ENCODE peak calls at places on chromosomes 4 and X, in four cellular contexts. A is MCF 10A, M is Kasumi-1, X is left colon. Z is an unnamed sample.

GRCh38 chr4:84433603-84434232 is 65.4 kb downstream of the NKX6-1 start:
- DNase-seq in A (no peak), M (no peak), X (no peak), Z (no peak)

GRCh38 chr4:52869196-52869595 is 7.1 kb downstream of the RASL11B start:
- DNase-seq in A (no peak), M (no peak), X (peak), Z (no peak)

GRCh38 chr4:1221155-1221870 is 27.6 kb downstream of the CTBP1 start:
- DNase-seq in A (no peak), M (no peak), X (no peak), Z (no peak)

GRCh38 chr4:11424000-11424399 is 4.7 kb downstream of the HS3ST1 start:
- DNase-seq in A (peak), M (peak), X (peak), Z (peak)

GRCh38 chr4:8840006-8840793 is 31.4 kb downstream of the HMX1 start:
- DNase-seq in A (no peak), M (no peak), X (no peak), Z (no peak)

GRCh38 chr4:175531405-175532091 is 280.5 kb downstream of the GPM6A start:
- DNase-seq in A (peak), M (no peak), X (no peak), Z (no peak)

GRCh38 chrX:4547218-4547836 is 833.9 kb upstream of the PRKX start:
- DNase-seq in A (peak), M (peak), X (peak), Z (peak)

GRCh38 chr4:19711871-19712270 is 539.8 kb upstream of the SLIT2 start:
- DNase-seq in A (peak), M (no peak), X (no peak), Z (no peak)

GRCh38 chrX:76454456-76454927 is 27.0 kb downstream of the MAGEE1 start:
- DNase-seq in A (peak), M (peak), X (no peak), Z (no peak)

GRCh38 chr4:89823416-89823815 is 13.5 kb downstream of the SNCA start:
- DNase-seq in A (no peak), M (no peak), X (no peak), Z (no peak)

GRCh38 chr4:22801391-22801790 is 108.7 kb downstream of the GBA3 start:
- DNase-seq in A (no peak), M (no peak), X (no peak), Z (no peak)

GRCh38 chr4:30847157-30847556 is 127.0 kb downstream of the PCDH7 start:
- DNase-seq in A (no peak), M (no peak), X (no peak), Z (no peak)

GRCh38 chr4:55297346-55297745 is 48.7 kb upstream of the SRD5A3 start:
- DNase-seq in A (peak), M (no peak), X (no peak), Z (no peak)

GRCh38 chr4:108118505-108118904 is 50.2 kb downstream of the LEF1 start:
- DNase-seq in A (peak), M (no peak), X (no peak), Z (no peak)

GRCh38 chr4:2786152-2786671 is 6.7 kb upstream of the SH3BP2 start:
- DNase-seq in A (no peak), M (no peak), X (peak), Z (no peak)

GRCh38 chr4:122914938-122915337 is 7.5 kb downstream of the NUDT6 start:
- DNase-seq in A (no peak), M (no peak), X (no peak), Z (no peak)

GRCh38 chr4:176150283-176150682 is 45.1 kb downstream of the SPATA4 start:
- DNase-seq in A (peak), M (peak), X (no peak), Z (no peak)

GRCh38 chr4:51855751-51856150 is 12.8 kb downstream of the DCUN1D4 start:
- DNase-seq in A (no peak), M (no peak), X (no peak), Z (no peak)

GRCh38 chrX:135346975-135347374 is 37.7 kb downstream of the ETDC start:
- DNase-seq in A (no peak), M (no peak), X (no peak), Z (no peak)

GRCh38 chrX:42276982-42277690 is 353.8 kb upstream of the CASK start:
- DNase-seq in A (no peak), M (no peak), X (no peak), Z (no peak)

GRCh38 chrX:119692241-119693031 is 532 bp downstream of the SEPTIN6 start:
- DNase-seq in A (peak), M (peak), X (peak), Z (peak)

GRCh38 chrX:119236599-119237525 is 777 bp downstream of the PGRMC1 start:
- DNase-seq in A (peak), M (no peak), X (peak), Z (peak)

GRCh38 chr4:88823058-88823919 is 125.7 kb upstream of the NAP1L5 start:
- DNase-seq in A (peak), M (peak), X (peak), Z (peak)

GRCh38 chr4:79445371-79445781 is 37.3 kb upstream of the GK2 start:
- DNase-seq in A (no peak), M (no peak), X (no peak), Z (no peak)

GRCh38 chrX:19772306-19772705 is 115.1 kb downstream of the SH3KBP1 start:
- DNase-seq in A (peak), M (no peak), X (no peak), Z (no peak)

GRCh38 chr4:133188433-133189175 is 39.5 kb downstream of the PCDH10 start:
- DNase-seq in A (no peak), M (no peak), X (no peak), Z (no peak)

GRCh38 chrX:155874571-155875244 is 6.4 kb upstream of the VAMP7 start:
- DNase-seq in A (no peak), M (no peak), X (no peak), Z (no peak)

GRCh38 chr4:89800012-89800516 is 36.9 kb downstream of the SNCA start:
- DNase-seq in A (peak), M (no peak), X (no peak), Z (no peak)

GRCh38 chr4:157674699-157675098 is 454.2 kb downstream of the GRIA2 start:
- DNase-seq in A (no peak), M (no peak), X (no peak), Z (no peak)

GRCh38 chrX:108036298-108036973 is 8.4 kb upstream of the VSIG1 start:
- DNase-seq in A (peak), M (peak), X (no peak), Z (no peak)

GRCh38 chr4:14719053-14719452 is 283.2 kb upstream of the CPEB2 start:
- DNase-seq in A (peak), M (no peak), X (peak), Z (peak)

GRCh38 chrX:134929813-134930212 is 61.0 kb upstream of the SMIM10 start:
- DNase-seq in A (no peak), M (no peak), X (no peak), Z (no peak)

GRCh38 chr4:13322681-13323101 is 161.4 kb downstream of the RAB28 start:
- DNase-seq in A (peak), M (peak), X (no peak), Z (no peak)

GRCh38 chr4:128800305-128800704 is 9.2 kb upstream of the JADE1 start:
- DNase-seq in A (no peak), M (no peak), X (no peak), Z (no peak)

GRCh38 chrX:65878456-65878855 is 161.4 kb downstream of the VSIG4 start:
- DNase-seq in A (no peak), M (no peak), X (no peak), Z (no peak)

GRCh38 chr4:181776655-181777054 is 466.5 kb upstream of the TENM3 start:
- DNase-seq in A (no peak), M (no peak), X (no peak), Z (no peak)

GRCh38 chr4:83248486-83248885 is 36.1 kb downstream of the COQ2 start:
- DNase-seq in A (no peak), M (no peak), X (peak), Z (no peak)